ENCODE peak calls at places on chromosomes 2 and 18, in ten cellular contexts. P is HFFc6; S is LoVo; F is HCT116; Y is adipocyte; C is left colon; U is activated CD4-positive, CD25-positive, alpha-beta regulatory T cell; J is neuronal stem cell; I is ELF-1; L is H9. T is an unnamed sample.

GRCh38 chr2:118842687-118843491 is 4.6 kb downstream of the EN1 start:
- DNase-seq in P (no peak), S (no peak), F (no peak), Y (no peak), C (no peak), U (no peak), J (peak), I (peak), L (peak), T (no peak)

GRCh38 chr2:238910751-238911351 is 63.0 kb downstream of the TWIST2 start:
- DNase-seq in P (no peak), S (peak), F (no peak), Y (no peak), C (no peak), U (no peak), J (no peak), I (no peak), L (no peak), T (peak)

GRCh38 chr2:232023426-232023825 is 61.9 kb downstream of the DIS3L2 start:
- DNase-seq in P (no peak), S (no peak), F (no peak), Y (no peak), C (no peak), U (no peak), J (no peak), I (no peak), L (no peak), T (no peak)

GRCh38 chr2:188475945-188476344 is 184.3 kb downstream of the GULP1 start:
- DNase-seq in P (peak), S (no peak), F (no peak), Y (peak), C (no peak), U (no peak), J (no peak), I (no peak), L (no peak), T (no peak)

GRCh38 chr2:12762976-12763375 is 46.2 kb downstream of the TRIB2 start:
- DNase-seq in P (no peak), S (no peak), F (no peak), Y (no peak), C (no peak), U (no peak), J (no peak), I (no peak), L (no peak), T (no peak)

GRCh38 chr18:26405190-26405781 is 143.1 kb downstream of the KCTD1 start:
- DNase-seq in P (peak), S (peak), F (peak), Y (peak), C (no peak), U (no peak), J (no peak), I (no peak), L (peak), T (no peak)

GRCh38 chr2:9702604-9703084 is 71.8 kb upstream of the YWHAQ start:
- DNase-seq in P (no peak), S (no peak), F (no peak), Y (no peak), C (no peak), U (no peak), J (no peak), I (no peak), L (no peak), T (no peak)

GRCh38 chr2:224682121-224682520 is 34.0 kb downstream of the CCDC195 start:
- DNase-seq in P (no peak), S (no peak), F (no peak), Y (no peak), C (no peak), U (no peak), J (no peak), I (no peak), L (no peak), T (no peak)

GRCh38 chr2:95303191-95303914 is 6.2 kb downstream of the KCNIP3 start:
- DNase-seq in P (no peak), S (no peak), F (no peak), Y (no peak), C (no peak), U (no peak), J (no peak), I (no peak), L (no peak), T (no peak)

GRCh38 chr2:11071207-11071606 is 84.1 kb upstream of the SLC66A3 start:
- DNase-seq in P (no peak), S (no peak), F (no peak), Y (no peak), C (no peak), U (no peak), J (no peak), I (peak), L (peak), T (no peak)

GRCh38 chr18:3798032-3798431 is 348.1 kb downstream of the TGIF1 start:
- DNase-seq in P (no peak), S (no peak), F (no peak), Y (no peak), C (no peak), U (no peak), J (no peak), I (no peak), L (no peak), T (no peak)

T was measured in keratinocyte.